ENCODE peak calls at places on chromosomes 11 and 22, in ten cellular contexts. One of them, this sample, is unnamed.

GRCh38 chr11:108511851-108512474 is 13.8 kb upstream of the POGLUT3 start:
- DNase-seq in fibroblast of lung: peak
- DNase-seq in mesendoderm: no peak
- DNase-seq in lower lobe of right lung: no peak
- DNase-seq in naive thymus-derived CD4-positive, alpha-beta T cell: no peak
- DNase-seq in heart right ventricle: no peak
- DNase-seq in IMR-90: peak
- DNase-seq in left ventricle myocardium inferior: no peak
- DNase-seq in HCT116: no peak
- DNase-seq in sigmoid colon: no peak
- DNase-seq in this sample: no peak

GRCh38 chr11:85827768-85828639 is 17.1 kb upstream of the SYTL2 start:
- DNase-seq in fibroblast of lung: peak
- DNase-seq in mesendoderm: peak
- DNase-seq in lower lobe of right lung: no peak
- DNase-seq in naive thymus-derived CD4-positive, alpha-beta T cell: peak
- DNase-seq in heart right ventricle: no peak
- DNase-seq in IMR-90: peak
- DNase-seq in left ventricle myocardium inferior: no peak
- DNase-seq in HCT116: peak
- DNase-seq in sigmoid colon: no peak
- DNase-seq in this sample: no peak

GRCh38 chr22:46050451-46050845 is 73.5 kb upstream of the WNT7B start:
- DNase-seq in fibroblast of lung: no peak
- DNase-seq in mesendoderm: no peak
- DNase-seq in lower lobe of right lung: no peak
- DNase-seq in naive thymus-derived CD4-positive, alpha-beta T cell: no peak
- DNase-seq in heart right ventricle: no peak
- DNase-seq in IMR-90: no peak
- DNase-seq in left ventricle myocardium inferior: no peak
- DNase-seq in HCT116: no peak
- DNase-seq in sigmoid colon: peak
- DNase-seq in this sample: no peak

GRCh38 chr11:131737357-131737756 is 366.9 kb downstream of the NTM start:
- DNase-seq in fibroblast of lung: peak
- DNase-seq in mesendoderm: no peak
- DNase-seq in lower lobe of right lung: no peak
- DNase-seq in naive thymus-derived CD4-positive, alpha-beta T cell: no peak
- DNase-seq in heart right ventricle: no peak
- DNase-seq in IMR-90: no peak
- DNase-seq in left ventricle myocardium inferior: no peak
- DNase-seq in HCT116: no peak
- DNase-seq in sigmoid colon: no peak
- DNase-seq in this sample: no peak

GRCh38 chr11:83191491-83191890 is 2.0 kb upstream of the ANKRD42 start:
- DNase-seq in fibroblast of lung: no peak
- DNase-seq in mesendoderm: no peak
- DNase-seq in lower lobe of right lung: no peak
- DNase-seq in naive thymus-derived CD4-positive, alpha-beta T cell: no peak
- DNase-seq in heart right ventricle: no peak
- DNase-seq in IMR-90: no peak
- DNase-seq in left ventricle myocardium inferior: no peak
- DNase-seq in HCT116: no peak
- DNase-seq in sigmoid colon: no peak
- DNase-seq in this sample: no peak

GRCh38 chr22:47569389-47570299 is 807.2 kb downstream of the TBC1D22A start:
- DNase-seq in fibroblast of lung: no peak
- DNase-seq in mesendoderm: no peak
- DNase-seq in lower lobe of right lung: no peak
- DNase-seq in naive thymus-derived CD4-positive, alpha-beta T cell: no peak
- DNase-seq in heart right ventricle: no peak
- DNase-seq in IMR-90: no peak
- DNase-seq in left ventricle myocardium inferior: no peak
- DNase-seq in HCT116: no peak
- DNase-seq in sigmoid colon: no peak
- DNase-seq in this sample: no peak

GRCh38 chr22:44037519-44038370 is 13.6 kb downstream of the PARVB start:
- DNase-seq in fibroblast of lung: peak
- DNase-seq in mesendoderm: peak
- DNase-seq in lower lobe of right lung: no peak
- DNase-seq in naive thymus-derived CD4-positive, alpha-beta T cell: no peak
- DNase-seq in heart right ventricle: no peak
- DNase-seq in IMR-90: peak
- DNase-seq in left ventricle myocardium inferior: no peak
- DNase-seq in HCT116: peak
- DNase-seq in sigmoid colon: peak
- DNase-seq in this sample: peak

GRCh38 chr11:10518891-10519290 is 22.1 kb downstream of the RNF141 start:
- DNase-seq in fibroblast of lung: no peak
- DNase-seq in mesendoderm: no peak
- DNase-seq in lower lobe of right lung: no peak
- DNase-seq in naive thymus-derived CD4-positive, alpha-beta T cell: no peak
- DNase-seq in heart right ventricle: no peak
- DNase-seq in IMR-90: no peak
- DNase-seq in left ventricle myocardium inferior: no peak
- DNase-seq in HCT116: no peak
- DNase-seq in sigmoid colon: no peak
- DNase-seq in this sample: no peak

GRCh38 chr11:16786131-16786530 is 47.7 kb downstream of the C11orf58 start:
- DNase-seq in fibroblast of lung: no peak
- DNase-seq in mesendoderm: no peak
- DNase-seq in lower lobe of right lung: no peak
- DNase-seq in naive thymus-derived CD4-positive, alpha-beta T cell: no peak
- DNase-seq in heart right ventricle: no peak
- DNase-seq in IMR-90: no peak
- DNase-seq in left ventricle myocardium inferior: no peak
- DNase-seq in HCT116: no peak
- DNase-seq in sigmoid colon: peak
- DNase-seq in this sample: no peak

GRCh38 chr11:24226606-24227005 is 270.2 kb upstream of the LUZP2 start:
- DNase-seq in fibroblast of lung: no peak
- DNase-seq in mesendoderm: no peak
- DNase-seq in lower lobe of right lung: no peak
- DNase-seq in naive thymus-derived CD4-positive, alpha-beta T cell: no peak
- DNase-seq in heart right ventricle: no peak
- DNase-seq in IMR-90: no peak
- DNase-seq in left ventricle myocardium inferior: no peak
- DNase-seq in HCT116: no peak
- DNase-seq in sigmoid colon: no peak
- DNase-seq in this sample: no peak

GRCh38 chr11:94519478-94520084 is 7.3 kb downstream of the C11orf97 start:
- DNase-seq in fibroblast of lung: peak
- DNase-seq in mesendoderm: no peak
- DNase-seq in lower lobe of right lung: no peak
- DNase-seq in naive thymus-derived CD4-positive, alpha-beta T cell: no peak
- DNase-seq in heart right ventricle: no peak
- DNase-seq in IMR-90: peak
- DNase-seq in left ventricle myocardium inferior: no peak
- DNase-seq in HCT116: peak
- DNase-seq in sigmoid colon: no peak
- DNase-seq in this sample: no peak

GRCh38 chr11:9530901-9531625 is 42.4 kb upstream of the WEE1 start:
- DNase-seq in fibroblast of lung: no peak
- DNase-seq in mesendoderm: no peak
- DNase-seq in lower lobe of right lung: peak
- DNase-seq in naive thymus-derived CD4-positive, alpha-beta T cell: no peak
- DNase-seq in heart right ventricle: no peak
- DNase-seq in IMR-90: no peak
- DNase-seq in left ventricle myocardium inferior: no peak
- DNase-seq in HCT116: no peak
- DNase-seq in sigmoid colon: no peak
- DNase-seq in this sample: no peak

GRCh38 chr11:116438651-116439479 is 333.9 kb downstream of the BUD13 start:
- DNase-seq in fibroblast of lung: no peak
- DNase-seq in mesendoderm: no peak
- DNase-seq in lower lobe of right lung: no peak
- DNase-seq in naive thymus-derived CD4-positive, alpha-beta T cell: no peak
- DNase-seq in heart right ventricle: no peak
- DNase-seq in IMR-90: no peak
- DNase-seq in left ventricle myocardium inferior: no peak
- DNase-seq in HCT116: no peak
- DNase-seq in sigmoid colon: no peak
- DNase-seq in this sample: no peak

GRCh38 chr11:134153147-134153905 is 70.4 kb downstream of the NCAPD3 start:
- DNase-seq in fibroblast of lung: no peak
- DNase-seq in mesendoderm: no peak
- DNase-seq in lower lobe of right lung: no peak
- DNase-seq in naive thymus-derived CD4-positive, alpha-beta T cell: no peak
- DNase-seq in heart right ventricle: no peak
- DNase-seq in IMR-90: no peak
- DNase-seq in left ventricle myocardium inferior: no peak
- DNase-seq in HCT116: no peak
- DNase-seq in sigmoid colon: no peak
- DNase-seq in this sample: no peak
- H3K4me3 ChIP-seq in fibroblast of lung: no peak
- H3K4me3 ChIP-seq in mesendoderm: no peak
- H3K4me3 ChIP-seq in lower lobe of right lung: no peak
- H3K4me3 ChIP-seq in naive thymus-derived CD4-positive, alpha-beta T cell: no peak
- H3K4me3 ChIP-seq in heart right ventricle: no peak
- H3K4me3 ChIP-seq in IMR-90: no peak
- H3K4me3 ChIP-seq in left ventricle myocardium inferior: no peak
- H3K4me3 ChIP-seq in HCT116: no peak
- H3K4me3 ChIP-seq in sigmoid colon: no peak
- H3K4me3 ChIP-seq in this sample: no peak

DNA sequence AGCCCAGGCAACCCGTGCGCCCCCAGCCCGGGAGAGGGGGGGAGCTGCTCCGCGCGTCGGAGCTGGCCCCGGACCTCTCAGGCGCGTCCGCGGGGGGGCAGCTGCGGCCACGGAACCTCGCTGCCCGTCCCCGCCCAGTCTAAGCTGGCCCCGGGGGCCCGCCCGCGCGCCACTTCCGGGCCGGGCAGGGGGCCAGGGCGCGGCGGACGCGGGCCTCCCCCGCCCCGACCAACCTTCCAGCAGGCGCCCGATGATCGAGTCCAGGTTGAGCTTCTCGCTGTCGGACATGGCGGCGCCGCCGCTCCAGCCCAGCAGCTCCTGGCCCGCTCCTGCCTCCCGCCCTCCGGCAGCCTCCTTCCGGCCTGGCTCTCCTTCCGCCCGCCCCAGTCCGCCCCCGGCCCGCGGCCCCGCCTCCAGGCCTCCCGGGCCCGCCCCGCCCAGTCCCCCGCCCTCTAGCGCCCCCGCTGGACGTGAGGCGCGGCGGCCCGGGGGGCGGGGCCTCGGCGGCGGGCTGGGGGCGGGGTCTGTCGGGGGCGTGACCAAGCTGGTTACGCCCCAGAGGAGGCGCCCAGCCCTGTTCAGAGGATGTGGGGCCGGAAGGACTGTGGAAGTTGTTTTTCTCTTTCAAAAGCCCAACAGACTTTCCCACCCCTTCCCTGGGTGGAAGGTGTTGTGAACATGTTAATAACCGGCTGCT is at the start of gene PPP1CA:
- DNase-seq in fibroblast of lung: peak
- DNase-seq in mesendoderm: peak
- DNase-seq in lower lobe of right lung: peak
- DNase-seq in naive thymus-derived CD4-positive, alpha-beta T cell: peak
- DNase-seq in heart right ventricle: peak
- DNase-seq in IMR-90: peak
- DNase-seq in left ventricle myocardium inferior: peak
- DNase-seq in HCT116: peak
- DNase-seq in sigmoid colon: peak
- DNase-seq in this sample: peak
- H3K27ac ChIP-seq in fibroblast of lung: peak
- H3K27ac ChIP-seq in mesendoderm: peak
- H3K27ac ChIP-seq in lower lobe of right lung: peak
- H3K27ac ChIP-seq in naive thymus-derived CD4-positive, alpha-beta T cell: peak
- H3K27ac ChIP-seq in heart right ventricle: peak
- H3K27ac ChIP-seq in IMR-90: peak
- H3K27ac ChIP-seq in left ventricle myocardium inferior: peak
- H3K27ac ChIP-seq in HCT116: peak
- H3K27ac ChIP-seq in sigmoid colon: peak
- H3K27ac ChIP-seq in this sample: peak

GRCh38 chr11:14358729-14359439 is at the start of gene RRAS2:
- DNase-seq in fibroblast of lung: peak
- DNase-seq in mesendoderm: peak
- DNase-seq in lower lobe of right lung: peak
- DNase-seq in naive thymus-derived CD4-positive, alpha-beta T cell: peak
- DNase-seq in heart right ventricle: peak
- DNase-seq in IMR-90: peak
- DNase-seq in left ventricle myocardium inferior: peak
- DNase-seq in HCT116: peak
- DNase-seq in sigmoid colon: peak
- DNase-seq in this sample: peak

GRCh38 chr11:14357843-14358728 is 897 bp downstream of the RRAS2 start:
- DNase-seq in fibroblast of lung: peak
- DNase-seq in mesendoderm: peak
- DNase-seq in lower lobe of right lung: peak
- DNase-seq in naive thymus-derived CD4-positive, alpha-beta T cell: peak
- DNase-seq in heart right ventricle: peak
- DNase-seq in IMR-90: peak
- DNase-seq in left ventricle myocardium inferior: peak
- DNase-seq in HCT116: peak
- DNase-seq in sigmoid colon: peak
- DNase-seq in this sample: peak

GRCh38 chr11:14361951-14362350 is 3.0 kb upstream of the RRAS2 start:
- DNase-seq in fibroblast of lung: no peak
- DNase-seq in mesendoderm: no peak
- DNase-seq in lower lobe of right lung: no peak
- DNase-seq in naive thymus-derived CD4-positive, alpha-beta T cell: no peak
- DNase-seq in heart right ventricle: no peak
- DNase-seq in IMR-90: no peak
- DNase-seq in left ventricle myocardium inferior: no peak
- DNase-seq in HCT116: no peak
- DNase-seq in sigmoid colon: no peak
- DNase-seq in this sample: no peak

GRCh38 chr11:14360976-14361375 is 2.0 kb upstream of the RRAS2 start:
- DNase-seq in fibroblast of lung: no peak
- DNase-seq in mesendoderm: no peak
- DNase-seq in lower lobe of right lung: no peak
- DNase-seq in naive thymus-derived CD4-positive, alpha-beta T cell: no peak
- DNase-seq in heart right ventricle: no peak
- DNase-seq in IMR-90: no peak
- DNase-seq in left ventricle myocardium inferior: no peak
- DNase-seq in HCT116: no peak
- DNase-seq in sigmoid colon: no peak
- DNase-seq in this sample: no peak

GRCh38 chr11:14359573-14360031 is 619 bp upstream of the RRAS2 start:
- DNase-seq in fibroblast of lung: no peak
- DNase-seq in mesendoderm: no peak
- DNase-seq in lower lobe of right lung: no peak
- DNase-seq in naive thymus-derived CD4-positive, alpha-beta T cell: no peak
- DNase-seq in heart right ventricle: no peak
- DNase-seq in IMR-90: peak
- DNase-seq in left ventricle myocardium inferior: no peak
- DNase-seq in HCT116: no peak
- DNase-seq in sigmoid colon: no peak
- DNase-seq in this sample: no peak
- H3K4me3 ChIP-seq in fibroblast of lung: peak
- H3K4me3 ChIP-seq in mesendoderm: no peak
- H3K4me3 ChIP-seq in lower lobe of right lung: peak
- H3K4me3 ChIP-seq in naive thymus-derived CD4-positive, alpha-beta T cell: peak
- H3K4me3 ChIP-seq in heart right ventricle: peak
- H3K4me3 ChIP-seq in IMR-90: peak
- H3K4me3 ChIP-seq in left ventricle myocardium inferior: peak
- H3K4me3 ChIP-seq in HCT116: peak
- H3K4me3 ChIP-seq in sigmoid colon: peak
- H3K4me3 ChIP-seq in this sample: peak

GRCh38 chr11:114738954-114739353 is 60.6 kb downstream of the NXPE2 start:
- DNase-seq in fibroblast of lung: peak
- DNase-seq in mesendoderm: peak
- DNase-seq in lower lobe of right lung: no peak
- DNase-seq in naive thymus-derived CD4-positive, alpha-beta T cell: no peak
- DNase-seq in heart right ventricle: no peak
- DNase-seq in IMR-90: peak
- DNase-seq in left ventricle myocardium inferior: no peak
- DNase-seq in HCT116: peak
- DNase-seq in sigmoid colon: no peak
- DNase-seq in this sample: no peak
- H3K27ac ChIP-seq in fibroblast of lung: no peak
- H3K27ac ChIP-seq in mesendoderm: no peak
- H3K27ac ChIP-seq in lower lobe of right lung: no peak
- H3K27ac ChIP-seq in naive thymus-derived CD4-positive, alpha-beta T cell: no peak
- H3K27ac ChIP-seq in heart right ventricle: no peak
- H3K27ac ChIP-seq in IMR-90: no peak
- H3K27ac ChIP-seq in left ventricle myocardium inferior: no peak
- H3K27ac ChIP-seq in HCT116: no peak
- H3K27ac ChIP-seq in sigmoid colon: no peak
- H3K27ac ChIP-seq in this sample: no peak